ENCODE peak calls at places on chromosomes 5 and 9, in ten cellular contexts. J is cardiac fibroblast; T is LoVo; O is activated naive CD8-positive, alpha-beta T cell treated with anti-CD3 and anti-CD28 coated beads, Interleukin-2, amount 50 U/mL, for 24 hours; E is NCI-H1417 treated with DMSO at 0.1 percent for 48 hours; U is NK-92 treated with Interleukin-12 subunit alpha and Interleukin-12 subunit beta, amount 100 ng/mL, for 24 hours; M is adipocyte; G is HEK293T; A is AG04450; H is stimulated activated CD8-positive, alpha-beta memory T cell treated with anti-CD3 and anti-CD28 coated beads, Interleukin-12 subunit alpha, Interleukin-12 subunit beta, amount 100 ng/mL, for 1 hour. B is an unnamed sample.

GRCh38 chr9:70044450-70045307 is 1.0 kb downstream of the MAMDC2 start:
- DNase-seq in A (no peak), O (no peak), H (no peak), U (no peak), E (no peak), M (peak; percentile 70), J (peak; percentile 57), T (no peak), G (no peak), B (no peak)

GRCh38 chr5:32543291-32543690 is 42.1 kb upstream of the SUB1 start:
- DNase-seq in J (no peak), T (no peak), O (no peak), U (no peak), E (no peak), M (no peak), A (no peak), H (no peak), G (no peak), B (no peak)

GRCh38 chr5:39598641-39599248 is 174.0 kb upstream of the DAB2 start:
- DNase-seq in U (no peak), A (no peak), H (no peak), G (no peak), O (no peak), E (no peak), J (no peak), T (no peak), M (no peak), B (no peak)

GRCh38 chr9:38106488-38106887 is 37.5 kb upstream of the SHB start:
- DNase-seq in G (no peak), A (no peak), O (no peak), T (no peak), M (no peak), U (no peak), E (no peak), J (no peak), H (no peak), B (no peak)

GRCh38 chr5:168875839-168876238 is 296.7 kb upstream of the PANK3 start:
- DNase-seq in A (no peak), M (peak; percentile 14), T (no peak), G (no peak), J (peak; percentile 2), O (no peak), U (no peak), H (no peak), E (no peak), B (no peak)

GRCh38 chr5:72651779-72652178 is 144.6 kb upstream of the ZNF366 start:
- DNase-seq in A (no peak), G (no peak), U (no peak), H (no peak), J (peak; percentile 13), O (no peak), M (no peak), T (no peak), E (no peak), B (no peak)

GRCh38 chr5:38500861-38501260 is 55.6 kb downstream of the LIFR start:
- DNase-seq in M (peak; percentile 52), U (no peak), J (peak; percentile 48), H (no peak), O (no peak), E (no peak), A (peak; percentile 27), G (no peak), T (no peak), B (no peak)

GRCh38 chr5:67481362-67481761 is 284.8 kb upstream of the CD180 start:
- DNase-seq in H (no peak), O (no peak), T (no peak), G (no peak), A (no peak), M (no peak), E (no peak), U (no peak), J (no peak), B (no peak)

GRCh38 chr5:56532411-56532935 is 282.9 kb upstream of the MAP3K1 start:
- DNase-seq in A (no peak), M (no peak), O (no peak), E (no peak), J (no peak), T (no peak), U (no peak), G (no peak), H (no peak), B (no peak)

GRCh38 chr5:57805732-57806131 is 323.1 kb upstream of the ACTBL2 start:
- DNase-seq in U (no peak), A (no peak), G (no peak), H (no peak), O (no peak), E (no peak), M (no peak), J (no peak), T (no peak), B (no peak)

GRCh38 chr9:120571443-120572257 is 8.3 kb downstream of the CDK5RAP2 start:
- DNase-seq in A (peak; percentile 86), M (peak; percentile 88), G (no peak), O (no peak), J (no peak), U (no peak), T (no peak), E (no peak), H (no peak), B (no peak)

GRCh38 chr9:89739531-89740315 is 134.9 kb downstream of the GADD45G start:
- DNase-seq in H (no peak), U (no peak), E (no peak), J (no peak), A (no peak), O (no peak), G (no peak), T (no peak), M (no peak), B (no peak)

GRCh38 chr5:159182691-159183090 is 26.7 kb downstream of the RNF145 start:
- DNase-seq in T (no peak), J (peak; percentile 69), O (no peak), U (no peak), H (no peak), E (no peak), A (peak; percentile 29), M (peak; percentile 78), G (no peak), B (no peak)

GRCh38 chr5:60959156-60959555 is 14.2 kb downstream of the NDUFAF2 start:
- DNase-seq in U (no peak), E (no peak), G (no peak), T (peak; percentile 18), A (no peak), J (peak; percentile 62), O (no peak), M (peak; percentile 76), H (no peak), B (peak; percentile 21)

GRCh38 chr5:122756263-122756911 is 18.5 kb upstream of the SNX2 start:
- DNase-seq in T (no peak), O (no peak), G (no peak), H (no peak), U (no peak), E (no peak), J (peak; percentile 94), M (peak; percentile 78), A (peak; percentile 16), B (no peak)

GRCh38 chr9:95284152-95284551 is 33.4 kb downstream of the FANCC start:
- DNase-seq in H (no peak), J (peak; percentile 12), M (peak; percentile 59), E (no peak), T (no peak), O (no peak), G (no peak), A (peak; percentile 77), U (no peak), B (no peak)

GRCh38 chr9:127779136-127779981 is 893 bp upstream of the SH2D3C start:
- DNase-seq in M (no peak), E (no peak), U (peak; percentile 63), H (peak; percentile 41), T (no peak), J (peak; percentile 58), G (no peak), A (no peak), O (peak; percentile 65), B (no peak)

GRCh38 chr5:90173299-90174030 is 236.1 kb downstream of the CETN3 start:
- DNase-seq in A (no peak), T (no peak), J (no peak), H (no peak), E (no peak), M (no peak), G (no peak), U (no peak), O (no peak), B (no peak)

GRCh38 chr5:911601-912000 is 18.9 kb downstream of the TRIP13 start:
- DNase-seq in A (no peak), E (no peak), G (no peak), U (no peak), J (peak; percentile 90), H (no peak), O (no peak), M (no peak), T (no peak), B (peak; percentile 55)

GRCh38 chr9:122186301-122186700 is 26.6 kb downstream of the MORN5 start:
- DNase-seq in T (no peak), M (no peak), J (no peak), G (no peak), O (no peak), U (no peak), H (no peak), A (no peak), E (no peak), B (no peak)

GRCh38 chr5:176178789-176179188 is 59.4 kb upstream of the SIMC1 start:
- DNase-seq in U (no peak), H (no peak), O (no peak), E (no peak), G (no peak), T (peak; percentile 21), A (no peak), M (no peak), J (no peak), B (no peak)

GRCh38 chr5:124583469-124584350 is 162.7 kb downstream of the ZNF608 start:
- DNase-seq in H (no peak), J (peak; percentile 83), O (peak; percentile 7), G (no peak), T (peak; percentile 70), E (no peak), A (peak; percentile 66), U (peak; percentile 48), M (peak; percentile 80), B (peak; percentile 40)

GRCh38 chr5:38184627-38185026 is 73.7 kb upstream of the EGFLAM start:
- DNase-seq in U (no peak), T (no peak), H (no peak), G (no peak), A (no peak), E (no peak), O (no peak), J (no peak), M (peak; percentile 25), B (no peak)

GRCh38 chr5:94181940-94182339 is 436.5 kb downstream of the KIAA0825 start:
- DNase-seq in O (no peak), G (peak; percentile 43), T (no peak), J (peak; percentile 11), M (no peak), U (no peak), A (no peak), H (no peak), E (no peak), B (peak; percentile 6)

GRCh38 chr5:91419571-91420537 is 36.7 kb upstream of the ARRDC3 start:
- DNase-seq in M (peak; percentile 87), H (peak; percentile 73), J (peak; percentile 81), T (peak; percentile 64), G (peak; percentile 23), U (peak; percentile 14), A (peak; percentile 26), E (no peak), O (peak; percentile 72), B (peak; percentile 48)

GRCh38 chr5:127934791-127935256 is 148.7 kb upstream of the SLC12A2 start:
- DNase-seq in H (no peak), E (peak; percentile 28), U (no peak), O (no peak), J (peak; percentile 87), T (peak; percentile 96), M (peak; percentile 75), G (peak; percentile 17), A (no peak), B (peak; percentile 94)

GRCh38 chr5:14265574-14265973 is 122.4 kb downstream of the TRIO start:
- DNase-seq in U (no peak), T (peak; percentile 57), O (no peak), J (peak; percentile 98), H (no peak), G (no peak), M (peak; percentile 76), A (peak; percentile 78), E (no peak), B (peak; percentile 74)

B was measured in HCT116.